ENCODE peak calls at places on chromosome 2, in four cellular contexts. One of them, this sample, is unnamed.

GRCh38 chr2:91477731-91478672 is 2786.5 kb downstream of the RPIA start:
- DNase-seq in foreskin fibroblast: peak
- DNase-seq in heart right ventricle: peak
- DNase-seq in sigmoid colon: peak
- DNase-seq in this sample: no peak

GRCh38 chr2:112006076-112006410 is 49.0 kb upstream of the TMEM87B start:
- DNase-seq in foreskin fibroblast: peak
- DNase-seq in heart right ventricle: no peak
- DNase-seq in sigmoid colon: no peak
- DNase-seq in this sample: no peak

GRCh38 chr2:199819746-199820145 is 31.2 kb downstream of the FTCDNL1 start:
- DNase-seq in foreskin fibroblast: peak
- DNase-seq in heart right ventricle: no peak
- DNase-seq in sigmoid colon: no peak
- DNase-seq in this sample: no peak

GRCh38 chr2:211745295-211746097 is 793.1 kb downstream of the ERBB4 start:
- DNase-seq in foreskin fibroblast: peak
- DNase-seq in heart right ventricle: no peak
- DNase-seq in sigmoid colon: no peak
- DNase-seq in this sample: peak

GRCh38 chr2:22253171-22253570 is 1129.4 kb downstream of the TDRD15 start:
- DNase-seq in foreskin fibroblast: no peak
- DNase-seq in heart right ventricle: no peak
- DNase-seq in sigmoid colon: no peak
- DNase-seq in this sample: no peak

GRCh38 chr2:70898363-70899240 is 37.1 kb upstream of the ATP6V1B1 start:
- DNase-seq in foreskin fibroblast: no peak
- DNase-seq in heart right ventricle: no peak
- DNase-seq in sigmoid colon: no peak
- DNase-seq in this sample: no peak

GRCh38 chr2:237694423-237695194 is 67.2 kb downstream of the LRRFIP1 start:
- DNase-seq in foreskin fibroblast: no peak
- DNase-seq in heart right ventricle: no peak
- DNase-seq in sigmoid colon: peak
- DNase-seq in this sample: peak

GRCh38 chr2:227204452-227204851 is 40.0 kb downstream of the COL4A3 start:
- DNase-seq in foreskin fibroblast: no peak
- DNase-seq in heart right ventricle: no peak
- DNase-seq in sigmoid colon: no peak
- DNase-seq in this sample: no peak

GRCh38 chr2:216730871-216731270 is 35.5 kb upstream of the IGFBP5 start:
- DNase-seq in foreskin fibroblast: no peak
- DNase-seq in heart right ventricle: no peak
- DNase-seq in sigmoid colon: no peak
- DNase-seq in this sample: no peak

GRCh38 chr2:148875387-148876051 is 492 bp downstream of the KIF5C start:
- DNase-seq in foreskin fibroblast: no peak
- DNase-seq in heart right ventricle: no peak
- DNase-seq in sigmoid colon: no peak
- DNase-seq in this sample: no peak

GRCh38 chr2:147916723-147917122 is 71.9 kb downstream of the ACVR2A start:
- DNase-seq in foreskin fibroblast: no peak
- DNase-seq in heart right ventricle: no peak
- DNase-seq in sigmoid colon: no peak
- DNase-seq in this sample: no peak

DNA sequence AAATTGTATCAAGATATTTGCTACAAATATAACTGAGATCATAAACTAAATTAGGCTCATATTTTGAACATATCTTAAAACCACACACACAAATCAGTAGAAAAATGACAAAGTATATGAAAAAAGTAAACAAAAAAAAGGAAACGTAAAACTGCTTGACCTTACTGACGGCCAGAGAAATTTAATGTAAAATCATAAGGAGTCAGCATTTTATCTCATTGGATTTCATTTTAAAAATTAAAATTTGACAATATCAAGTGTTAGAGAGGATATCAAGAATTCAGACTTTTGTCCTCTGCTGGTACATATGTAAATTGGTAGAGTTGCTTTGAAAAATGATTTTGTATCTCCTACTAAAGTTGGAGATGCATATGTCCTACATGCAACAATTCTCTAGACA is 209.2 kb upstream of the ZC3H15 start:
- DNase-seq in foreskin fibroblast: no peak
- DNase-seq in heart right ventricle: no peak
- DNase-seq in sigmoid colon: no peak
- DNase-seq in this sample: no peak
- H3K4me3 ChIP-seq in foreskin fibroblast: no peak
- H3K4me3 ChIP-seq in heart right ventricle: no peak
- H3K4me3 ChIP-seq in sigmoid colon: no peak
- H3K4me3 ChIP-seq in this sample: no peak

GRCh38 chr2:158745866-158746382 is 49.2 kb upstream of the DAPL1 start:
- DNase-seq in foreskin fibroblast: no peak
- DNase-seq in heart right ventricle: no peak
- DNase-seq in sigmoid colon: no peak
- DNase-seq in this sample: no peak
- H3K4me3 ChIP-seq in foreskin fibroblast: no peak
- H3K4me3 ChIP-seq in heart right ventricle: no peak
- H3K4me3 ChIP-seq in sigmoid colon: no peak
- H3K4me3 ChIP-seq in this sample: no peak

GRCh38 chr2:125240870-125241269 is 1215.8 kb downstream of the CNTNAP5 start:
- DNase-seq in foreskin fibroblast: no peak
- DNase-seq in heart right ventricle: no peak
- DNase-seq in sigmoid colon: no peak
- DNase-seq in this sample: no peak

DNA sequence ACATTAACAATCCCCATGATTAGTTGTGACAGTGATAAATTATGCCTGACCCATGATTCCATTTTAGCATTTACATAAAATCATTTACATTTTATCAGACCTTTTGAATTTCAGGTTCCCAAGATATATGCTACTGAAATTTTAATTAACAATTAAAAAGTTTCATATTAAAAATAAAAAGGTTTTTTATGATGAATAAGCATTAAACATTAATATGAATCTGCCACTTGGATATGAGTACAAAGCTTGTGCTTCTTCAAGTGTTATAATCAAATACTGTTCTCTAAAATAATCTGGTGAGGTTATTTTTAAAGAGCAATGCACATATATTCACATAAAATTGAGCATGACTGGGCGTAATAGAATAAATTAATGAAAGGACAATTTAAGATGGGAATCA is 1218.0 kb downstream of the CNTNAP5 start:
- DNase-seq in foreskin fibroblast: no peak
- DNase-seq in heart right ventricle: no peak
- DNase-seq in sigmoid colon: no peak
- DNase-seq in this sample: no peak
- H3K4me3 ChIP-seq in foreskin fibroblast: no peak
- H3K4me3 ChIP-seq in heart right ventricle: no peak
- H3K4me3 ChIP-seq in sigmoid colon: no peak
- H3K4me3 ChIP-seq in this sample: no peak

GRCh38 chr2:159140070-159140774 is 146.3 kb downstream of the WDSUB1 start:
- DNase-seq in foreskin fibroblast: peak
- DNase-seq in heart right ventricle: no peak
- DNase-seq in sigmoid colon: no peak
- DNase-seq in this sample: no peak

GRCh38 chr2:159139216-159139933 is 147.1 kb downstream of the WDSUB1 start:
- DNase-seq in foreskin fibroblast: peak
- DNase-seq in heart right ventricle: no peak
- DNase-seq in sigmoid colon: no peak
- DNase-seq in this sample: no peak

GRCh38 chr2:159136405-159136804 is 150.1 kb downstream of the WDSUB1 start:
- DNase-seq in foreskin fibroblast: no peak
- DNase-seq in heart right ventricle: no peak
- DNase-seq in sigmoid colon: no peak
- DNase-seq in this sample: no peak

GRCh38 chr2:159138642-159139182 is 147.8 kb downstream of the WDSUB1 start:
- DNase-seq in foreskin fibroblast: no peak
- DNase-seq in heart right ventricle: no peak
- DNase-seq in sigmoid colon: no peak
- DNase-seq in this sample: no peak

DNA sequence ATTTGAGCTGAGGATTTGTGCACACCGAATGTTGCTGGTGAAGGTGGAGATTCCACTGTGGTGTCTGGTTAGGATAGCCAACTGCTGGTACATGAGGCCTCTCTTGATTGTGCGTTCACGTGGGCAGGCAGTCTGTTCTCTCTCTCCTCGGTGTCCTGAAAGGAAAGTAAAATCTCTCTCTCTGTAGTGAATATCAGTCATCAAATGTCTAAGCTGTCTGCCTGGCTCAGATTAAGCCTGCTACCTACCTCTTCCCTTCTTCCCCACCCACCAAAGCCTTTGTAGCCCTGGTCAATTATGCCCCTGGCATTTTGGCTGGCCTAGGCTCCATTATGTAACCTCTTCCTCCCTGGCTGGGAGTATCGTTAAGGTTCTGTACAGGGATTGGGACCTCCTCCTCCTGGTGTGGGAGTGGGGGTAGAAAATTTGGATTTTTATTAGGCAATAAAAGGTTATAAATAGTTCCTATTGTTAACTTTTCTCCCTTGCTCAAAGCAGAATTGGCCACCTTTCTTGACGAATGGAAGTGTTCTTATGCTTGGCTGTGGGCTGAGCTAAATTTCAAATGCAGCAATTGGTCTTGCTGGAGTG is 148.9 kb downstream of the WDSUB1 start:
- DNase-seq in foreskin fibroblast: no peak
- DNase-seq in heart right ventricle: no peak
- DNase-seq in sigmoid colon: no peak
- DNase-seq in this sample: no peak
- H3K4me3 ChIP-seq in foreskin fibroblast: no peak
- H3K4me3 ChIP-seq in heart right ventricle: peak
- H3K4me3 ChIP-seq in sigmoid colon: peak
- H3K4me3 ChIP-seq in this sample: no peak

DNA sequence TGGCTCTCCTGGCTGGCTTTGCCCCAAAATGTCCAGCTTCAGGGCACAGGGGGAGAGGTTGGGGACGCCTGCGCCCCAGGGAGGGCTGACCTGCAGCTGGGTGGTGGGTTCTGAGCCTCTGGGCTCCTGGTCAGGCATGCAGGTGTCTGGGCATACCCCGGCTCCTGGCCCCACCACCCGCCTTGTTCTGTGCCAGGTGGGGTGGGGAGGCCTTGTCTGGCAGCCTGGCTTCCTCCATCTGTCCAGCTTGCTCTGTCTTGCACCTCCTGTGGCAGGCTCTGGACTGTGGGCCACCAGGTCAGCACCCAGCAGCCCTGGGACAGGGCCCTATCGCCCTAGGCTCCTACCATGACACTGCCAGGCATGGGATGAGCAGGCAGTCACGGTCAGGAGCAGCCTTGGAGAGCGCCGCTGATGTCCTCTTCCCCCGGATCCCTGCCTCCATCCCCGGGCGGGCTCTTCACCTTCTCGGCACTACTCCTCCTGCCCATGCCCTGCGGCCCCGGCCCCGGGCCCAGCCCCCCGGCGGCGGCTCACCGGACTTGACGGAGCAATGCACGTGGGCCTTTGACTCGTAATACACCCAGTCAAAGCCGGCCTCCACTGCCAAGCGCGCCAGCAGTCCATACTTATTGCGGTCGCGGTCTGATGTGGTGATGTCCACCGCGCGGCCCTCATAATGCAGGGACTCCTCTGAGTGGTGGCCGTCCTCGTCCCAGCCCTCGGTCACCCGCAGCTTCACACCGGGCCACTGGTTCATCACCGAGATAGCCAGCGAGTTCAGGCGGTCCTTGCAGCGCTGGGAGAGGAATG is 3.6 kb downstream of the IHH start:
- DNase-seq in foreskin fibroblast: peak
- DNase-seq in heart right ventricle: no peak
- DNase-seq in sigmoid colon: no peak
- DNase-seq in this sample: no peak
- H3K4me3 ChIP-seq in foreskin fibroblast: no peak
- H3K4me3 ChIP-seq in heart right ventricle: peak
- H3K4me3 ChIP-seq in sigmoid colon: no peak
- H3K4me3 ChIP-seq in this sample: no peak

GRCh38 chr2:47033102-47033880 is 117.7 kb upstream of the MCFD2 start:
- DNase-seq in foreskin fibroblast: peak
- DNase-seq in heart right ventricle: no peak
- DNase-seq in sigmoid colon: no peak
- DNase-seq in this sample: no peak
- H3K4me3 ChIP-seq in foreskin fibroblast: peak
- H3K4me3 ChIP-seq in heart right ventricle: no peak
- H3K4me3 ChIP-seq in sigmoid colon: no peak
- H3K4me3 ChIP-seq in this sample: no peak

GRCh38 chr2:239438368-239438767 is 37.5 kb upstream of the HDAC4 start:
- DNase-seq in foreskin fibroblast: no peak
- DNase-seq in heart right ventricle: no peak
- DNase-seq in sigmoid colon: no peak
- DNase-seq in this sample: no peak

GRCh38 chr2:239441261-239441701 is 40.5 kb upstream of the HDAC4 start:
- DNase-seq in foreskin fibroblast: peak
- DNase-seq in heart right ventricle: no peak
- DNase-seq in sigmoid colon: no peak
- DNase-seq in this sample: no peak

GRCh38 chr2:239438968-239439367 is 38.1 kb upstream of the HDAC4 start:
- DNase-seq in foreskin fibroblast: no peak
- DNase-seq in heart right ventricle: no peak
- DNase-seq in sigmoid colon: no peak
- DNase-seq in this sample: no peak

GRCh38 chr2:239440511-239440959 is 39.7 kb upstream of the HDAC4 start:
- DNase-seq in foreskin fibroblast: peak
- DNase-seq in heart right ventricle: no peak
- DNase-seq in sigmoid colon: no peak
- DNase-seq in this sample: no peak

DNA sequence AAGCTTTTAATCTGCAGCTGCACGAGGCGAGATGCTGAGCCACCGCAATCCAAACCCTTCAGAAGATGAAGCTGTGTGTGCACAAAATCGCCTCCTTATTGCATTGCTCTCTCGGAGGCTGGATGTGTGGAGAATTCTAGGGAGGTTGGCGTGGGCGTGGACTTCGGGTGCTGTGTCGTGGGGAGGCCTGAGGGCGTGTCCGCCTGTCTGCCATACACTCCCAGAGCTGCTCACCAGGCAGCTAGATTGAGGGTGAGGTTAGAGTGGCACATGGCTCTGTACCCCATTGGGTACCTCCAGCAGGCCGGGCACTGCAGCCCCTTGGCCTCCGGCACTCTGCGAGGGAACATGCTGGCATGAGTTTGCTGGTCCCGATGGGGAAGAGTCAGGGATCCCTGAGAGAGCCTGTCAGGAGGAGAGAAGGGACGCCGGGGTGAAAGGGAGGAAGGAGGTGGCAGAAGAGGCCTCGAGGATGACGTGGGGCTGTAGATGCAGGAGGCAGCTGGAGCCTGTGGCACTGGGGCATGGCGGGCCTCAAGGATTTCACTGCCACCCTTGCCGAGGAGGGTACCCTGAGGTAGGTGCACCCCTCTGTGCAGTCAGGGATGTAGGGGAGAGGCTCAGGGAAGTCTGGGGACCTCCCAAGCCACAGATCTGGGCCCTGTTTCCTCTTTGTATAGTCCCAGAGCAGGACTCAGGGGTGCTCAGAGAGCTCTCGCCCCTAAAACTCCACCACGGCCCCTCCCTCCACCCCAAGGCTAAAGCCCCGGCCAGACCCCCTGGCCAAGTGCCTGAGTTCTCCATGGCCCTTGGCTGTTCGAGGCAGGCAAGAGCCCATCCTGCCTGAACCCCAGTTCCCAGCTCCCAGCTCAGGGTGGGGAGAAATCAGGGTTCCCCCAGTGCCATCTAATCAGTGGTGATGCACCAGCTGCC is 38.8 kb upstream of the HDAC4 start:
- DNase-seq in foreskin fibroblast: peak
- DNase-seq in heart right ventricle: no peak
- DNase-seq in sigmoid colon: no peak
- DNase-seq in this sample: no peak
- H3K4me3 ChIP-seq in foreskin fibroblast: peak
- H3K4me3 ChIP-seq in heart right ventricle: no peak
- H3K4me3 ChIP-seq in sigmoid colon: no peak
- H3K4me3 ChIP-seq in this sample: no peak